ENCODE peak calls at places on chromosomes 5 and 9, in four cellular contexts. S is lung; H is CD8-positive, alpha-beta memory T cell; C is esophagus squamous epithelium. W is an unnamed sample. For H3K4me1, the result is how much of the 10 kb centered on the place peaks cover.

GRCh38 chr5:142387022-142387682 is 62.3 kb upstream of the SPRY4 start:
- DNase-seq in S (peak), H (no peak), C (no peak), W (no peak)

GRCh38 chr5:3194684-3195083 is 400.9 kb upstream of the IRX1 start:
- DNase-seq in S (no peak), H (no peak), C (no peak), W (no peak)

GRCh38 chr9:135339378-135339973 is 140.1 kb upstream of the PPP1R26 start:
- DNase-seq in S (no peak), H (no peak), C (no peak), W (no peak)

GRCh38 chr5:101292199-101292598 is 389.1 kb upstream of the ST8SIA4 start:
- DNase-seq in S (no peak), H (no peak), C (no peak), W (no peak)

GRCh38 chr5:7015586-7016256 is 302.5 kb downstream of the TENT4A start:
- DNase-seq in S (no peak), H (no peak), C (no peak), W (no peak)

GRCh38 chr5:132764671-132765070 is 12.4 kb downstream of the SEPTIN8 start:
- DNase-seq in S (no peak), H (no peak), C (no peak), W (no peak)

GRCh38 chr5:172052454-172053236 is 46.2 kb upstream of the FBXW11 start:
- DNase-seq in S (no peak), H (no peak), C (no peak), W (peak)

GRCh38 chr5:5335708-5336211 is 86.7 kb upstream of the ICE1 start:
- DNase-seq in S (no peak), H (no peak), C (no peak), W (no peak)

GRCh38 chr9:93672622-93673270 is 96.4 kb downstream of the PHF2 start:
- DNase-seq in S (no peak), H (no peak), C (no peak), W (no peak)

GRCh38 chr5:167964529-167964928 is 326.9 kb upstream of the WWC1 start:
- DNase-seq in S (no peak), H (no peak), C (no peak), W (no peak)

GRCh38 chr9:114180701-114181582 is 25.6 kb downstream of the COL27A1 start:
- DNase-seq in S (no peak), H (no peak), C (no peak), W (no peak)

GRCh38 chr5:41432481-41433253 is 77.7 kb downstream of the PLCXD3 start:
- DNase-seq in S (no peak), H (no peak), C (no peak), W (peak)

GRCh38 chr5:82364497-82364896 is 86.3 kb upstream of the RPS23 start:
- DNase-seq in S (no peak), H (no peak), C (no peak), W (no peak)

GRCh38 chr9:74887041-74887980 is at the start of gene TRPM6:
- DNase-seq in S (peak), H (peak), C (peak), W (peak)

GRCh38 chr5:58582411-58583393 is at the start of gene RAB3C:
- DNase-seq in S (peak), H (no peak), C (peak), W (peak)

GRCh38 chr5:174799146-174799545 is 74.8 kb downstream of the MSX2 start:
- DNase-seq in S (no peak), H (no peak), C (no peak), W (no peak)

GRCh38 chr5:57538341-57538955 is 55.8 kb upstream of the ACTBL2 start:
- DNase-seq in S (no peak), H (no peak), C (no peak), W (no peak)

DNA sequence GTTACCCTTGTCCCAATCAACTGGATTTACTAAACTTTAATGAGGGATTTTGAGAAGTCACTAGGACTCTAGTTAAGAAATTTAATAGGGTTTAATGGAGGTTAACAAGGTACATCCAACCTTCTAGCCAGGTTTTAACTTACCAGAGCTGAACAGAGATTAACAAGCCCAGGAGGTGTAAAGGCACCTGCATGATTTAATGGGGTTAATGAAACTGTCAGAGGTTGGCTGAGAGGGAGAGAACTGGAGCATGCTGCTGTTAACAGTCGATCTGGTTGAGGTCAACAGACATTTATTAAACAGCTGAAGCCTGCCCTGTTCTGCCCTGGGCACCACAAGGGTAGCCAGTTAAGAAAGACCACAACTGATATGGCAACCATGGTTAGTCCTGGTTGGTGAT is 13.6 kb downstream of the HAND1 start:
- DNase-seq in S (no peak), H (no peak), C (no peak), W (no peak)
- H3K4me3 ChIP-seq in S (no peak), H (no peak), C (no peak), W (no peak)

DNA sequence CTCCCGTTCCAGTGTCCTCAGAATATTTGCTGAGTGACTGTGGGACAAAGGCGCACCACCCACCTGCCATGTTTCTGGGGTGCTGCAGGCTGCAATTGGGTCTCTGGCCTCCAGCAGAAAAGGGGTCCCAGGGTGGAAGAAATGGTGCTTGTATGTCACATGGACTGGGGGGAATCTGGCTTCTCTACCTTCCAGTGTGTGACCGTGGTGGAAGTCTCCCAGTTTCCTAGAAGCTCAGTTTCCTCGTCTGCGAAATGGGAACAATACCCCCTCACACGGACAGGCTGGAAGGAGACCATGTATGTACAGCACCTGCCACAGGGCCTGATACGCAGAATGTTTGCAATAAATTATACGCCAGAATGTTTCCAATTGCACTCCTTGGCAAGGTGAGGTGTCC is 23.8 kb downstream of the CPLX2 start:
- DNase-seq in S (no peak), H (no peak), C (no peak), W (no peak)
- H3K27ac ChIP-seq in S (no peak), H (no peak), C (no peak), W (no peak)

DNA sequence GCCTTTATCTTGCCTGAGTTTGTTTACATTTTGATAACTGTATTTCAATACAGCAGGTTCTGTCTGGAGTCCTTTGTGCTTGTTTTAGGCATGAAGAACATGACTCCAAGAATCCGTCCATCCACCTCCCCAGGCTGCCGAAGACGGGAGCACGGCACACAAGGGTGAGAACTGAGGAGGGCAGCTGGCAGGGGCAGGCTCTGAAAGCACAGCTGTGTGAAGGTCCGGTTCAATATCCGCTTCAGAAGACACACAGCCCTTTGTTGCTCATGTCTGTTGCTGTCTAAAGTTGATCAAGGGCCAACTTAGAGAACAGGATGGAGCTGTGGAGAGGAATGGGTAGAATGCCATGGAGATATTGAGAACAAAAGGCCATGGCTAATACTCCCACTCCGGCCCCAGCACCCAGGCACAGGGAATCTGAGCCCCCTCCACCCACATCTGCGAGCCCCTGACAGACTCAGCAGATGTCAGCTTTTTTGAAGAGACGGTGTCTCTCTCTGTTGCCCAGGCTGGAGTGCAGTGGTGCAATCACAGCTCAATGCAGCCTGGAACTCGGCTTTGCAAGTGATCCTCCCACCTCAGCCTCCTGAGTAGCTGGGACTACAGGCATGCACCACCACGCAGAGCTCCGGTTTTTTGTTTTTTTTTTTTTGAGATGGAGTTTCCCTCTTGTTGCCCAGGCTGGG is 58.5 kb upstream of the GNE start:
- DNase-seq in S (no peak), H (no peak), C (no peak), W (no peak)
- H3K4me1 ChIP-seq in S (under half), H (under half), C (under half), W (under half)

DNA sequence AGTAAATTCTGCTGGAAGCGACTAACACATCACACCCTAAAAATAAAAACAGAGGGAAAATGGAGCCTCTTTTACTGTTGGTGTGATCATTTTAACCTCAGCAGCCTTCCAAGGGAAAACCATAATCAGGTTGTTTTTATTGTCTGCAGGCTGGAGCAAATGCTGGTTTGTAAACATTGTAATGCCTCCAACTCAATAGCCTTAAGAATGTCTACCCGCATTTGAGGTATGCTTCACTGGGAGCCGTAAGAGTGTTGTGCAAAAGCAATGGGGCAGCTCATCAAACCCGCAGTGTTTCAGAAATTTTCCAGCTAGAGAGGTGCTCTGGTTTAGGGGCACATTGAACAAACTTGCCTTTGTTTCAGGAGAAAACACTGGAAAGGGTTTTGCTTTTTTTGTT is 17.0 kb downstream of the NIM1K start:
- DNase-seq in S (no peak), H (no peak), C (no peak), W (no peak)
- H3K4me3 ChIP-seq in S (no peak), H (no peak), C (no peak), W (no peak)

DNA sequence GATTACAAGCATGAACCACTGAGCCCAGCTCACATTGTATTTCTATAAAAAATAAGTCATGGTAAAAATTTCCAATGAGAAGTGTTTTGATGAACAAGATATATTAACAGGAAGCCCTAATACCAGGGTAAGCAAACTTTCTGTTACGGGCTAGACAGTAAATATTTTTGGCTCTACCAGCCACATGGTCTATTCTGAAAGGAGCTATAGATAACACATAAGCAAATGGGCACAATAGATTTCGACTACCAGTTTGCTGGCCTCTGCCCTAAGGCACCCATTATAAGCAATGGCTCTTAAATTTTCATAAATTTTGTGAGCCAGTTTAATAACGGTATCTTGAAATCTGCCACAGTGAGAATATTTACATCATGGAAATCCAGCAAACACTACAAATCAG is 8.1 kb downstream of the UBQLN1 start:
- DNase-seq in S (no peak), H (no peak), C (no peak), W (no peak)
- H3K27ac ChIP-seq in S (no peak), H (no peak), C (no peak), W (no peak)

W was measured in body of pancreas.